ENCODE peak calls at places on chromosomes 16 and 17, in eight cellular contexts. U is activated CD4-positive, alpha-beta T cell treated with anti-CD3 and anti-CD28 coated beads, Interleukin-2, amount 50 U/mL, for 4 hours; F is mucosa of descending colon; E is stimulated activated CD8-positive, alpha-beta memory T cell treated with anti-CD3 and anti-CD28 coated beads, Interleukin-7, amount 100 ng/mL, for 1 hour; Q is hepatic stellate cell; O is bronchial epithelial cell; I is GDM1; Z is pancreas. X is an unnamed sample.

GRCh38 chr16:14528306-14528948 is 101.6 kb downstream of the PARN start:
- DNase-seq in E (no peak), I (no peak), U (no peak), Q (no peak), Z (no peak), O (no peak), F (no peak), X (no peak)

GRCh38 chr17:33647976-33648375 is 354.9 kb upstream of the ASIC2 start:
- DNase-seq in Z (no peak), I (no peak), U (no peak), E (no peak), O (peak; percentile 15), F (no peak), Q (peak; percentile 7), X (no peak)

GRCh38 chr16:71927383-71927782 is 32.1 kb downstream of the IST1 start:
- DNase-seq in U (no peak), E (no peak), O (peak; percentile 65), I (no peak), Z (no peak), Q (peak; percentile 53), F (no peak), X (peak; percentile 97)

GRCh38 chr17:4509923-4510614 is 11.4 kb downstream of the SPNS2 start:
- DNase-seq in F (no peak), Z (no peak), Q (peak; percentile 70), E (no peak), I (no peak), O (no peak), U (no peak), X (no peak)

GRCh38 chr17:3569534-3570137 is 12.0 kb upstream of the TRPV3 start:
- DNase-seq in Z (no peak), F (no peak), E (no peak), O (no peak), Q (no peak), I (no peak), U (no peak), X (no peak)

GRCh38 chr17:60729854-60730253 is 52.2 kb downstream of the BCAS3 start:
- DNase-seq in Q (no peak), E (no peak), Z (no peak), O (no peak), U (no peak), I (no peak), F (no peak), X (no peak)

GRCh38 chr17:12634789-12635414 is 30.8 kb upstream of the MYOCD start:
- DNase-seq in F (no peak), I (no peak), Z (no peak), E (no peak), U (no peak), Q (no peak), O (no peak), X (no peak)

GRCh38 chr17:32927724-32928526 is at the start of gene TMEM98:
- DNase-seq in Q (peak; percentile 45), Z (no peak), E (no peak), F (peak; percentile 70), U (no peak), O (no peak), I (no peak), X (peak; percentile 30)

GRCh38 chr16:88773812-88774291 is 11.2 kb downstream of the PIEZO1 start:
- DNase-seq in U (no peak), Z (no peak), E (no peak), O (peak; percentile 23), I (no peak), Q (peak; percentile 89), F (no peak), X (peak; percentile 92)

GRCh38 chr16:20931066-20931465 is 30.5 kb downstream of the LYRM1 start:
- DNase-seq in E (no peak), Q (no peak), U (no peak), F (no peak), I (no peak), O (no peak), Z (no peak), X (no peak)

GRCh38 chr16:53029971-53030370 is 22.7 kb downstream of the CHD9NB start:
- DNase-seq in Q (no peak), O (no peak), E (no peak), Z (no peak), I (no peak), F (no peak), U (no peak), X (no peak)

GRCh38 chr17:47253541-47254402 is at the start of gene ITGB3:
- DNase-seq in E (peak; percentile 24), Q (peak; percentile 76), I (peak; percentile 49), U (peak; percentile 52), O (peak; percentile 38), Z (peak; percentile 60), F (peak; percentile 84), X (peak; percentile 82)

GRCh38 chr16:12611006-12611477 is 192.6 kb downstream of the CPPED1 start:
- DNase-seq in Q (no peak), F (no peak), E (no peak), O (peak; percentile 50), U (no peak), I (no peak), Z (no peak), X (no peak)

GRCh38 chr16:30077656-30078055 is 1.9 kb downstream of the PPP4C start:
- DNase-seq in E (no peak), Q (no peak), U (no peak), I (no peak), Z (no peak), O (no peak), F (no peak), X (peak; percentile 61)

GRCh38 chr17:63117431-63117830 is 151.4 kb downstream of the TANC2 start:
- DNase-seq in I (no peak), E (no peak), U (no peak), Q (no peak), Z (no peak), F (no peak), O (no peak), X (no peak)

GRCh38 chr16:22257440-22257839 is 39.8 kb upstream of the POLR3E start:
- DNase-seq in U (no peak), Z (no peak), I (no peak), Q (no peak), O (no peak), F (peak; percentile 16), E (no peak), X (no peak)

GRCh38 chr16:54687043-54687655 is 243.5 kb upstream of the IRX5 start:
- DNase-seq in U (no peak), Q (no peak), Z (no peak), I (no peak), F (no peak), O (no peak), E (no peak), X (no peak)

GRCh38 chr17:82881292-82881823 is 41.5 kb upstream of the ZNF750 start:
- DNase-seq in F (no peak), O (no peak), U (no peak), E (no peak), Z (no peak), I (no peak), Q (no peak), X (no peak)

GRCh38 chr17:3678095-3678820 is 9.6 kb downstream of the EMC6 start:
- DNase-seq in E (no peak), Z (no peak), U (no peak), Q (no peak), F (no peak), O (no peak), I (no peak), X (no peak)

GRCh38 chr16:20611975-20612471 is 35.9 kb upstream of the ACSM2B start:
- DNase-seq in Q (no peak), I (no peak), E (no peak), F (peak; percentile 54), O (no peak), U (no peak), Z (peak; percentile 88), X (no peak)

GRCh38 chr17:79905832-79906231 is 66.6 kb upstream of the CBX4 start:
- DNase-seq in Z (no peak), E (no peak), Q (no peak), F (no peak), I (no peak), U (no peak), O (peak; percentile 18), X (no peak)

GRCh38 chr16:78984887-78985464 is 615.6 kb downstream of the MAF start:
- DNase-seq in F (no peak), Z (no peak), Q (no peak), U (no peak), O (no peak), E (no peak), I (no peak), X (no peak)

GRCh38 chr17:45123930-45124796 is 8.2 kb downstream of the PLCD3 start:
- DNase-seq in I (peak; percentile 78), F (peak; percentile 75), E (no peak), U (no peak), O (peak; percentile 84), Q (peak; percentile 97), Z (no peak), X (peak; percentile 91)

GRCh38 chr17:72591500-72592241 is 470.9 kb downstream of the SOX9 start:
- DNase-seq in F (peak; percentile 61), Z (no peak), O (no peak), U (peak; percentile 6), I (no peak), E (no peak), Q (no peak), X (peak; percentile 37)

GRCh38 chr16:24346734-24347133 is 90.6 kb downstream of the CACNG3 start:
- DNase-seq in E (no peak), U (no peak), Q (no peak), I (no peak), Z (no peak), F (no peak), O (no peak), X (no peak)

GRCh38 chr17:41935641-41936040 is 5.2 kb downstream of the ODAD4 start:
- DNase-seq in Z (no peak), U (no peak), F (no peak), E (no peak), I (no peak), O (peak; percentile 23), Q (no peak), X (no peak)

GRCh38 chr17:31095239-31096105 is 695 bp downstream of the NF1 start:
- DNase-seq in Q (peak; percentile 47), O (peak; percentile 29), I (peak; percentile 8), U (peak; percentile 4), F (peak; percentile 77), E (no peak), Z (peak; percentile 61), X (peak; percentile 83)

GRCh38 chr17:12709063-12709462 is 43.4 kb downstream of the MYOCD start:
- DNase-seq in Z (no peak), Q (peak; percentile 24), O (peak; percentile 25), U (no peak), E (no peak), F (no peak), I (no peak), X (peak; percentile 6)

GRCh38 chr17:7393613-7394451 is 493 bp downstream of the PLSCR3 start:
- DNase-seq in U (peak; percentile 57), Q (peak; percentile 60), Z (no peak), I (no peak), F (peak; percentile 62), E (peak; percentile 42), O (peak; percentile 44), X (peak; percentile 39)

GRCh38 chr16:82738699-82739098 is 111.9 kb downstream of the CDH13 start:
- DNase-seq in I (no peak), O (no peak), F (no peak), E (no peak), Z (no peak), U (no peak), Q (no peak), X (no peak)

GRCh38 chr17:81512560-81512983 is at the start of gene ACTG1:
- DNase-seq in O (peak; percentile 66), F (peak; percentile 96), E (peak; percentile 87), I (peak; percentile 89), Z (peak; percentile 90), Q (peak; percentile 95), U (peak; percentile 88), X (peak; percentile 93)

GRCh38 chr16:81889896-81890634 is 111.0 kb downstream of the PLCG2 start:
- DNase-seq in Z (peak; percentile 28), Q (peak; percentile 78), O (peak; percentile 69), E (no peak), F (peak; percentile 33), I (no peak), U (peak; percentile 43), X (peak; percentile 62)

GRCh38 chr16:53043986-53044571 is 8.6 kb downstream of the CHD9NB start:
- DNase-seq in O (no peak), E (no peak), I (no peak), Z (peak; percentile 32), Q (no peak), F (peak; percentile 66), U (no peak), X (no peak)